ENCODE peak calls at places on chromosomes 16 and 17, in six cellular contexts. J is left ventricle myocardium inferior, X is fibroblast of the aortic adventitia, W is cardiac fibroblast, G is BE2C, S is AG04450. C is an unnamed sample.

GRCh38 chr16:5502467-5502869 is 404.9 kb upstream of the EEF2KMT start:
- DNase-seq in J (no peak), X (no peak), W (no peak), G (peak), S (no peak), C (no peak)

GRCh38 chr17:41315204-41315794 is at the start of gene KRTAP17-1:
- DNase-seq in J (no peak), X (no peak), W (no peak), G (no peak), S (no peak), C (no peak)

GRCh38 chr16:69311533-69312388 is 611 bp downstream of the VPS4A start:
- DNase-seq in J (no peak), X (no peak), W (peak), G (peak), S (no peak), C (peak)

GRCh38 chr17:58301504-58302150 is 20.9 kb upstream of the MPO start:
- DNase-seq in J (no peak), X (no peak), W (no peak), G (no peak), S (no peak), C (no peak)

GRCh38 chr16:68015681-68016080 is at the start of gene DPEP2NB:
- DNase-seq in J (no peak), X (no peak), W (no peak), G (no peak), S (no peak), C (no peak)

GRCh38 chr17:36989173-36989572 is 40.4 kb downstream of the AATF start:
- DNase-seq in J (no peak), X (no peak), W (no peak), G (no peak), S (no peak), C (no peak)

GRCh38 chr17:1200440-1200839 is 20.7 kb upstream of the ABR start:
- DNase-seq in J (no peak), X (no peak), W (no peak), G (no peak), S (no peak), C (no peak)

GRCh38 chr16:12471383-12471782 is 332.3 kb downstream of the CPPED1 start:
- DNase-seq in J (no peak), X (no peak), W (no peak), G (no peak), S (no peak), C (no peak)

GRCh38 chr17:64357191-64357981 is 33.3 kb downstream of the PECAM1 start:
- DNase-seq in J (peak), X (peak), W (peak), G (no peak), S (peak), C (peak)

GRCh38 chr17:72034000-72034399 is 86.8 kb upstream of the SOX9 start:
- DNase-seq in J (no peak), X (no peak), W (no peak), G (no peak), S (no peak), C (no peak)

GRCh38 chr16:68866933-68867332 is 23.6 kb downstream of the TANGO6 start:
- DNase-seq in J (no peak), X (no peak), W (no peak), G (no peak), S (no peak), C (no peak)

GRCh38 chr17:70137451-70138230 is 31.7 kb upstream of the KCNJ2 start:
- DNase-seq in J (no peak), X (peak), W (peak), G (no peak), S (peak), C (no peak)

GRCh38 chr16:3431779-3432219 is 11.5 kb downstream of the ZNF597 start:
- DNase-seq in J (peak), X (peak), W (peak), G (peak), S (no peak), C (no peak)

GRCh38 chr17:50660042-50660886 is 25.6 kb downstream of the ABCC3 start:
- DNase-seq in J (peak), X (peak), W (peak), G (peak), S (no peak), C (no peak)

GRCh38 chr16:17591655-17592405 is 121.1 kb upstream of the XYLT1 start:
- DNase-seq in J (no peak), X (no peak), W (no peak), G (peak), S (no peak), C (no peak)

GRCh38 chr17:10033449-10033848 is 128.4 kb upstream of the RCVRN start:
- DNase-seq in J (no peak), X (no peak), W (no peak), G (no peak), S (no peak), C (no peak)

GRCh38 chr16:66541388-66542360 is 8.2 kb downstream of the TK2 start:
- DNase-seq in J (no peak), X (no peak), W (no peak), G (no peak), S (no peak), C (no peak)

GRCh38 chr16:460787-461186 is 35.3 kb downstream of the RAB11FIP3 start:
- DNase-seq in J (no peak), X (no peak), W (no peak), G (no peak), S (no peak), C (no peak)

DNA sequence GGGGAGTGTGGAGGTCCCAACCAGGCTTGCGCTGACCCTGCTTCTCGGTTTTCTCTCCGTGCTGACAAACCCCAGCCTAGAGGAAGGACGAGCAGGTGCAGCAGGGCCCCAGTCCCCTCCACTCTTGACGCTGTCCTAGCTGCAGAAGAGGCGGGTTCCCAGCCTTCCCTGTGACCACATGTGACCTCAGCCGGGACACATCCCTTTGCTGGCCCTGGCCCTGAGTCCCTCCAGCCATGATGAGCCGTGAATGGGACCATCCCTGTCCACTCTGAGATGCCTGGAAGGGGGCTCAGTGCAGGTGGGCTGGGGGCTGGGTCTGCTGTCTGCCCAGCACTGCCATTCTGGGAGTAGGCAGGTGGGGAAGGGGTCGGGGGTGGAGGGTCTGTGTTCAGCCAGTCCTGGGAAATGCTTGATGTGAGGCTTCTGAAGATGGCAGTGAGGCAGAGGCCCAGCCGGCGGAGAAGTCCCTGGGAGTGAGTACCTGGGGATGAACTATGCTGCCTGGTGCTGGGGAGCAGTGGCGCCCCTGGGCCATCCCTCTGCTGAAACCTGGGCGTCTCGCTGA is 1.9 kb upstream of the TUBB3 start:
- DNase-seq in J (no peak), X (no peak), W (no peak), G (peak), S (no peak), C (no peak)
- H3K4me3 ChIP-seq in J (peak), X (peak), W (peak), G (peak), S (peak), C (peak)

DNA sequence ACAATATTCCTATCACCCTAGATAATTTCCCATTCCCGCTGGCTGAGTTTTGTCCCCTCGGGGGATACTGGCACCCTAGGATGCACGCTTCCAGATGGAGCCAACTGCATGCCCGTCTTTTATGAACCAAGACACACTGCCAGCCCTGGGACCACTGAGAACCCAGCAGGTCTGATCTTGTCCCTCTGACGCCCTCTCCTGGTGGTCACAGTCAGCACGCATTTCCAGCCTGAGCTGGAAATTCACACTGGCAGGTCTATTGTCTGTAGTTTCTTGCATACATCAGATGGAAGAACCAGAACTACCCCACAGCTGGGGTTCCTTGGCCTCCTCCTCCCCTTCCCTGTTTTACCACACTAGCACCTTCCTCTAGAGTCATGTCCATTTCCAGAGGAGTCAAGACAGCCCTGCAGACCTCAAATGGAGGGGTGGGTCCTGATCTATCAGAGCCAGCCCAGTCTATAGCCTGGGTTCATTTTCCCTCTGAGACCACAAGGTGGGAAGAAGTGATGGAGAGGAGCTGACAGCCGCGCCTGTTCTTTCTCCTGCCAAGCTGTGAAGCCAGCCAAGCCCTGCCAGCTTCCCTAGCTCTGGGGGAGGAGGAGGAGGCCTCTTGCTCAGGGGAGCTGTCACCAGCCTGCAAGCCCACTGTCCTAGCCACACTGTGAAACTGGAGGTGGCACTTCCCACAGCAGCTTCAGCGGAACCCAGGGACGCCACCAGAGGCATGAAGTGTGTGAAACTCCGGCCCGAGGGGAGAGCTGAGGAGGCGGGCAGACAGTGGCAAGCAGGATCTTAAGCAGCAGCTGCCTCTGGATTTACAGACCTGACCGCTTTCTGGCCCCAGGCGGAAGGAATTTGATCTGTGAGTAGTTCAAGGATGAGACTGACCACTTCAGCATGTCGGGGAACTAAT is 29.3 kb downstream of the MXRA7 start:
- DNase-seq in J (peak), X (peak), W (peak), G (peak), S (peak), C (no peak)
- H3K4me3 ChIP-seq in J (peak), X (no peak), W (no peak), G (no peak), S (no peak), C (no peak)

GRCh38 chr17:75722542-75723095 is 1.4 kb downstream of the ITGB4 start:
- DNase-seq in J (no peak), X (no peak), W (no peak), G (no peak), S (no peak), C (no peak)

GRCh38 chr17:75721463-75722011 is 278 bp downstream of the ITGB4 start:
- DNase-seq in J (no peak), X (no peak), W (no peak), G (no peak), S (no peak), C (no peak)

GRCh38 chr17:75719732-75720131 is 1.5 kb upstream of the ITGB4 start:
- DNase-seq in J (no peak), X (no peak), W (no peak), G (no peak), S (no peak), C (no peak)

GRCh38 chr17:75722076-75722475 is 817 bp downstream of the ITGB4 start:
- DNase-seq in J (no peak), X (no peak), W (no peak), G (no peak), S (no peak), C (no peak)

DNA sequence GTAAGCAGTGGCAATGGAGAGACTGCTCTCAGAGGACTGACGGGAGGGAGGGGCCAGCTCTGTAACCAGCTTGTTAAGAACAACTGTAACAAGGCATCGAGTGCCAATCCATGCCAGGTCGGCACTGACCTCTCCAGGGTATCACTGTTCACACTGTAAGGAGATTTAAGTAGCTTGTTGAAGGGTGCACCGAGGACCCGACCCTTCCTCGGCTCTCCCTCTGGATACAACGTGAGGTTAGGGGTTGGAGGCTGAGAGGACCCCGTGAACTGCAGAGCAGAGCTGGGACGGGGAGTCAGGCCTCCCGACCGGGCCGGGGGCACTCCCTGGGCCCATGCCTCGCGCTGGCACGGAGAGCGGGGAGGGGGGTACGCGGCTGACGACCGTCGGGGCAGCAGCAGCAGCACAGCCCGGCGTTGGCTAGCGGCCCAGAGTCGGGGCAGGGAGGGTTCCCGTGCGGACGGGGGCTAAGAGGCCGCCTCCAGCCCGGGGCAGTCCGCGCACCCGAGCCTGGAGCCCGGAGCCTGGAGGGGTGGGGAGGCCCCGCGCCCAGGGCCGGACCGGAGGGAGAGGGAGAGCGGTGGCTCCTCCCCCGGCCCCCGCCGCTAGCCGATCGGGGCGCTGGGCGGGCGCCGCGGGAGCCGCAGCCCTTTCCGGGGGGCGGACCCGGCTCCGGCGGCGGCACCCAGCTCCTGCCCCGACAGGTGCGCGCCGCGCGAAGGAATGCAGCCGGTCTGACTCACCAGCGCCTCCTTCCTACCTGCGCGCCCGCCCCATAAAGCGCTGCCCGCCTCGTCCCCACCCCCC is at the start of gene ITGB4:
- DNase-seq in J (peak), X (no peak), W (no peak), G (no peak), S (no peak), C (no peak)
- H3K4me3 ChIP-seq in J (peak), X (no peak), W (no peak), G (no peak), S (peak), C (peak)

GRCh38 chr16:81263470-81264200 is 25.1 kb downstream of the BCO1 start:
- DNase-seq in J (no peak), X (peak), W (peak), G (no peak), S (no peak), C (no peak)

GRCh38 chr16:81265052-81265451 is 26.6 kb downstream of the BCO1 start:
- DNase-seq in J (no peak), X (no peak), W (no peak), G (no peak), S (no peak), C (no peak)

GRCh38 chr16:81265658-81266451 is 27.4 kb downstream of the BCO1 start:
- DNase-seq in J (peak), X (peak), W (no peak), G (peak), S (no peak), C (no peak)

GRCh38 chr16:81266680-81267095 is 28.2 kb downstream of the BCO1 start:
- DNase-seq in J (no peak), X (no peak), W (no peak), G (peak), S (no peak), C (no peak)

DNA sequence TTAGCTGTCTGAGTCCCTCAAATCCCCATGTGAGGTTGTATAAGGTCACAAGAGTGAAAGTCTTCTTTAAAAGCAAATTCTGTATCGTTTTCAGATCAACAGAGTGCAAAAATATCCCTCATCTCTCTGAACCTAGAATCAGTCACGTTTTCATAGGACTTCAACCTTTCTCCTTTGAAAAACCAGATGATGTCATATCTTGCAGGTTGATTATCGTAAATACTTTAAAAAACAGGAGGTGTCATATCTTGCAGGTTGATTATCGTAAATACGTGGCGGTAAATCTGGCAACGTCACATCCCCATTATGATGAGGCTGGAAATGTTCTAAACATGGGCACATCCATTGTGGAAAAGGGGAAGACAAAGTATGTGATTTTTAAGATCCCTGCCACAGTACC is 25.9 kb downstream of the BCO1 start:
- DNase-seq in J (no peak), X (no peak), W (no peak), G (no peak), S (no peak), C (no peak)
- H3K4me3 ChIP-seq in J (no peak), X (no peak), W (no peak), G (no peak), S (no peak), C (no peak)

DNA sequence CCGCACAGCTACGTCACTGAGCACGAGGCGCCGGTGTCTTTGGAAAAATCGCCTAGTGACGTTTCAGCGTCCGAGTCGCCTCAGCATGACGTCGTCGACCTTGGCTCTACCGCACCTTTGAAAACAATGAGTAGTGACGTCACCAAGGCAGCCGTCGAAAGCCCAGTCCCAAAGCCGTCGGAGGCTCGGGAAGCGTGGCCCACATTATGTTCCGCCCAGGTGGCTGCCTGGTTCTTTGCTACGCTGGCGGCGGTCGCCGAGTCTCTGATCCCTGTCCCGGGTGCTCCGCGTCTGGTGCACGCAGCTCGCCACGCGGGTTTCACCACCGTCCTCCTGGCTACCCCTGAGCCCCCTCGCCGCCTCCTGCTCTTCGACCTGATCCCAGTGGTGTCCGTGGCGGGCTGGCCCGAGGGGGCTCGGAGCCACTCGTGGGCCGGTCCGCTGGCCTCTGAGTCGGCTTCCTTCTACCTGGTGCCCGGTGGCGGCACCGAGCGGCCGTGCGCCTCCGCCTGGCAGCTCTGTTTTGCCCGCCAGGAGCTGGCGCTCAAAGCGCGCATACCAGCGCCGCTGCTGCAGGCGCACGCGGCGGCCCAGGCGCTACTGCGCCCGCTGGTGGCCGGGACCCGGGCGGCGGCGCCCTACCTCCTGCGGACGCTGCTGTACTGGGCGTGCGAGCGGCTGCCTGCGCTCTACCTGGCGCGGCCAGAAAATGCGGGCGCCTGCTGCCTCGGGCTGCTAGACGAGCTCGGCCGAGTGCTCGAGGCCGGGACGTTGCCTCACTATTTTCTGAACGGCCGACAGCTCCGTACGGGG is 1.5 kb downstream of the TMEM102 start:
- DNase-seq in J (peak), X (peak), W (peak), G (peak), S (no peak), C (peak)
- H3K4me3 ChIP-seq in J (peak), X (peak), W (peak), G (peak), S (peak), C (peak)

GRCh38 chr17:80189611-80190010 is 19.8 kb downstream of the CARD14 start:
- DNase-seq in J (no peak), X (no peak), W (no peak), G (no peak), S (no peak), C (no peak)
- H3K4me3 ChIP-seq in J (no peak), X (no peak), W (no peak), G (no peak), S (no peak), C (no peak)

GRCh38 chr17:45262516-45263476 is 902 bp upstream of the SPATA32 start:
- DNase-seq in J (no peak), X (no peak), W (peak), G (no peak), S (no peak), C (no peak)
- H3K4me3 ChIP-seq in J (peak), X (no peak), W (no peak), G (peak), S (no peak), C (peak)

GRCh38 chr17:27413295-27413694 is 43.0 kb upstream of the KSR1 start:
- DNase-seq in J (no peak), X (no peak), W (no peak), G (no peak), S (no peak), C (no peak)

GRCh38 chr17:27414686-27415085 is 41.6 kb upstream of the KSR1 start:
- DNase-seq in J (no peak), X (no peak), W (no peak), G (no peak), S (no peak), C (no peak)

GRCh38 chr17:27415090-27415795 is 41.0 kb upstream of the KSR1 start:
- DNase-seq in J (no peak), X (no peak), W (no peak), G (no peak), S (no peak), C (no peak)

GRCh38 chr17:27414271-27414670 is 42.0 kb upstream of the KSR1 start:
- DNase-seq in J (no peak), X (peak), W (peak), G (no peak), S (no peak), C (no peak)

DNA sequence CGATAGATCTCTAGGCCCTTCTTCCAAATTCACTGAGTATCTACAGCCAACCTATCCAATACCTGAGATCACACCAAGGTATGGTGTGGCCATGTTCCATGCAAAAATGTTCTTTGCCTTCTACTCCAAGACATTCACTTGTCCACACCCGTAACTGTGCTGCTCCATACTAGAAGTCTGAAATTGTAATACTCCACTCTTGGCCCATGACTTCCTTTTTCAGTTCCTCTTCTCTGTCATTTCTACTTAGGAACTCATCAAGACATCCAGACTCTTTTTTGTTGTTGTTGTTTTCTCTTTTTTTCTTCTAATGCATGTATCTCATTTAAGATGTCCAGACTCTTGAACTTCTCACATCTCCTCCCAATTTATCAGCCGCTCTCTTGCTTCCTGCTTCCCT is 42.5 kb upstream of the KSR1 start:
- DNase-seq in J (no peak), X (no peak), W (no peak), G (no peak), S (no peak), C (no peak)
- H3K4me3 ChIP-seq in J (no peak), X (no peak), W (no peak), G (no peak), S (no peak), C (no peak)

GRCh38 chr17:79664925-79665738 is 54.3 kb upstream of the RBFOX3 start:
- DNase-seq in J (peak), X (peak), W (peak), G (peak), S (no peak), C (peak)
- H3K4me3 ChIP-seq in J (no peak), X (no peak), W (no peak), G (no peak), S (no peak), C (no peak)